ENCODE peak calls at places on chromosomes 7 and 10, in five cellular contexts. One of them, this sample, is unnamed.

GRCh38 chr7:136869006-136869961 is 832 bp downstream of the CHRM2 start:
- ATAC-seq in right lobe of liver: no peak
- ATAC-seq in body of pancreas: no peak
- ATAC-seq in natural killer cell: no peak
- ATAC-seq in psoas muscle: no peak
- ATAC-seq in this sample: peak

GRCh38 chr7:46583606-46584005 is 662.5 kb upstream of the IGFBP3 start:
- ATAC-seq in right lobe of liver: no peak
- ATAC-seq in body of pancreas: no peak
- ATAC-seq in natural killer cell: no peak
- ATAC-seq in psoas muscle: no peak
- ATAC-seq in this sample: peak

GRCh38 chr7:78134256-78134655 is 335.7 kb downstream of the PHTF2 start:
- ATAC-seq in right lobe of liver: no peak
- ATAC-seq in body of pancreas: peak
- ATAC-seq in natural killer cell: no peak
- ATAC-seq in psoas muscle: no peak
- ATAC-seq in this sample: no peak

GRCh38 chr10:70272925-70273316 is 10.9 kb downstream of the NPFFR1 start:
- ATAC-seq in right lobe of liver: no peak
- ATAC-seq in body of pancreas: peak
- ATAC-seq in natural killer cell: peak
- ATAC-seq in psoas muscle: no peak
- ATAC-seq in this sample: peak

GRCh38 chr10:79585870-79586527 is 24.7 kb upstream of the SFTPA1 start:
- ATAC-seq in right lobe of liver: no peak
- ATAC-seq in body of pancreas: no peak
- ATAC-seq in natural killer cell: no peak
- ATAC-seq in psoas muscle: no peak
- ATAC-seq in this sample: no peak

GRCh38 chr10:90920986-90921643 is at the start of gene ANKRD1:
- ATAC-seq in right lobe of liver: no peak
- ATAC-seq in body of pancreas: peak
- ATAC-seq in natural killer cell: no peak
- ATAC-seq in psoas muscle: peak
- ATAC-seq in this sample: no peak

GRCh38 chr7:95245828-95246227 is 78.5 kb downstream of the PON1 start:
- ATAC-seq in right lobe of liver: no peak
- ATAC-seq in body of pancreas: no peak
- ATAC-seq in natural killer cell: no peak
- ATAC-seq in psoas muscle: no peak
- ATAC-seq in this sample: no peak

GRCh38 chr7:12475362-12476063 is 71.8 kb upstream of the VWDE start:
- ATAC-seq in right lobe of liver: no peak
- ATAC-seq in body of pancreas: no peak
- ATAC-seq in natural killer cell: no peak
- ATAC-seq in psoas muscle: no peak
- ATAC-seq in this sample: no peak

GRCh38 chr7:42573904-42574692 is 337.1 kb upstream of the GLI3 start:
- ATAC-seq in right lobe of liver: no peak
- ATAC-seq in body of pancreas: peak
- ATAC-seq in natural killer cell: no peak
- ATAC-seq in psoas muscle: no peak
- ATAC-seq in this sample: peak

GRCh38 chr7:48053823-48054222 is 18.5 kb downstream of the C7orf57 start:
- ATAC-seq in right lobe of liver: no peak
- ATAC-seq in body of pancreas: no peak
- ATAC-seq in natural killer cell: no peak
- ATAC-seq in psoas muscle: no peak
- ATAC-seq in this sample: no peak

GRCh38 chr10:42962120-42962901 is 114.6 kb upstream of the RET start:
- ATAC-seq in right lobe of liver: no peak
- ATAC-seq in body of pancreas: peak
- ATAC-seq in natural killer cell: no peak
- ATAC-seq in psoas muscle: peak
- ATAC-seq in this sample: no peak

GRCh38 chr7:139602143-139602722 is 78.7 kb downstream of the CLEC2L start:
- ATAC-seq in right lobe of liver: peak
- ATAC-seq in body of pancreas: peak
- ATAC-seq in natural killer cell: peak
- ATAC-seq in psoas muscle: no peak
- ATAC-seq in this sample: no peak

GRCh38 chr10:47091421-47091820 is 180.2 kb downstream of the PTPN20 start:
- ATAC-seq in right lobe of liver: no peak
- ATAC-seq in body of pancreas: no peak
- ATAC-seq in natural killer cell: no peak
- ATAC-seq in psoas muscle: no peak
- ATAC-seq in this sample: no peak

GRCh38 chr7:114819629-114820362 is 102.1 kb upstream of the MDFIC start:
- ATAC-seq in right lobe of liver: no peak
- ATAC-seq in body of pancreas: no peak
- ATAC-seq in natural killer cell: no peak
- ATAC-seq in psoas muscle: peak
- ATAC-seq in this sample: peak

GRCh38 chr7:157392256-157393037 is 55.6 kb downstream of the DNAJB6 start:
- ATAC-seq in right lobe of liver: peak
- ATAC-seq in body of pancreas: no peak
- ATAC-seq in natural killer cell: peak
- ATAC-seq in psoas muscle: no peak
- ATAC-seq in this sample: no peak

GRCh38 chr7:113292105-113292504 is 173.8 kb upstream of the SMIM30 start:
- ATAC-seq in right lobe of liver: no peak
- ATAC-seq in body of pancreas: no peak
- ATAC-seq in natural killer cell: no peak
- ATAC-seq in psoas muscle: no peak
- ATAC-seq in this sample: no peak

GRCh38 chr7:156347132-156347531 is 293.4 kb upstream of the RNF32 start:
- ATAC-seq in right lobe of liver: no peak
- ATAC-seq in body of pancreas: no peak
- ATAC-seq in natural killer cell: no peak
- ATAC-seq in psoas muscle: no peak
- ATAC-seq in this sample: no peak

GRCh38 chr7:119377-120163 is 72.8 kb upstream of the FAM20C start:
- ATAC-seq in right lobe of liver: peak
- ATAC-seq in body of pancreas: no peak
- ATAC-seq in natural killer cell: peak
- ATAC-seq in psoas muscle: peak
- ATAC-seq in this sample: peak

GRCh38 chr7:34739651-34740300 is 81.8 kb downstream of the NPSR1 start:
- ATAC-seq in right lobe of liver: no peak
- ATAC-seq in body of pancreas: no peak
- ATAC-seq in natural killer cell: no peak
- ATAC-seq in psoas muscle: no peak
- ATAC-seq in this sample: no peak

GRCh38 chr10:7251696-7252465 is 159.0 kb downstream of the SFMBT2 start:
- ATAC-seq in right lobe of liver: peak
- ATAC-seq in body of pancreas: no peak
- ATAC-seq in natural killer cell: peak
- ATAC-seq in psoas muscle: no peak
- ATAC-seq in this sample: no peak

GRCh38 chr10:124175701-124176100 is 82.3 kb upstream of the CHST15 start:
- ATAC-seq in right lobe of liver: no peak
- ATAC-seq in body of pancreas: no peak
- ATAC-seq in natural killer cell: no peak
- ATAC-seq in psoas muscle: no peak
- ATAC-seq in this sample: no peak

GRCh38 chr10:46216836-46217748 is 69.7 kb upstream of the ANTXRL start:
- ATAC-seq in right lobe of liver: peak
- ATAC-seq in body of pancreas: no peak
- ATAC-seq in natural killer cell: no peak
- ATAC-seq in psoas muscle: no peak
- ATAC-seq in this sample: no peak

GRCh38 chr10:102668312-102669110 is 24.2 kb downstream of the TRIM8 start:
- ATAC-seq in right lobe of liver: no peak
- ATAC-seq in body of pancreas: no peak
- ATAC-seq in natural killer cell: no peak
- ATAC-seq in psoas muscle: no peak
- ATAC-seq in this sample: no peak

GRCh38 chr10:102669206-102670064 is 25.2 kb downstream of the TRIM8 start:
- ATAC-seq in right lobe of liver: no peak
- ATAC-seq in body of pancreas: peak
- ATAC-seq in natural killer cell: no peak
- ATAC-seq in psoas muscle: peak
- ATAC-seq in this sample: peak

GRCh38 chr10:102670871-102671434 is 26.7 kb downstream of the TRIM8 start:
- ATAC-seq in right lobe of liver: no peak
- ATAC-seq in body of pancreas: no peak
- ATAC-seq in natural killer cell: no peak
- ATAC-seq in psoas muscle: no peak
- ATAC-seq in this sample: no peak

GRCh38 chr10:102672822-102673200 is 28.5 kb downstream of the TRIM8 start:
- ATAC-seq in right lobe of liver: no peak
- ATAC-seq in body of pancreas: no peak
- ATAC-seq in natural killer cell: no peak
- ATAC-seq in psoas muscle: no peak
- ATAC-seq in this sample: no peak

GRCh38 chr10:102670065-102670400 is 25.8 kb downstream of the TRIM8 start:
- ATAC-seq in right lobe of liver: no peak
- ATAC-seq in body of pancreas: peak
- ATAC-seq in natural killer cell: no peak
- ATAC-seq in psoas muscle: no peak
- ATAC-seq in this sample: no peak
- TF ChIP-seq CTCF in right lobe of liver: no peak
- TF ChIP-seq CTCF in body of pancreas: no peak
- TF ChIP-seq CTCF in natural killer cell: peak
- TF ChIP-seq CTCF in psoas muscle: no peak
- TF ChIP-seq CTCF in this sample: no peak

GRCh38 chr7:29254663-29255062 is 60.1 kb downstream of the CHN2 start:
- ATAC-seq in right lobe of liver: peak
- ATAC-seq in body of pancreas: no peak
- ATAC-seq in natural killer cell: no peak
- ATAC-seq in psoas muscle: no peak
- ATAC-seq in this sample: no peak
- TF ChIP-seq CTCF in right lobe of liver: no peak
- TF ChIP-seq CTCF in body of pancreas: no peak
- TF ChIP-seq CTCF in natural killer cell: no peak
- TF ChIP-seq CTCF in psoas muscle: no peak
- TF ChIP-seq CTCF in this sample: no peak

DNA sequence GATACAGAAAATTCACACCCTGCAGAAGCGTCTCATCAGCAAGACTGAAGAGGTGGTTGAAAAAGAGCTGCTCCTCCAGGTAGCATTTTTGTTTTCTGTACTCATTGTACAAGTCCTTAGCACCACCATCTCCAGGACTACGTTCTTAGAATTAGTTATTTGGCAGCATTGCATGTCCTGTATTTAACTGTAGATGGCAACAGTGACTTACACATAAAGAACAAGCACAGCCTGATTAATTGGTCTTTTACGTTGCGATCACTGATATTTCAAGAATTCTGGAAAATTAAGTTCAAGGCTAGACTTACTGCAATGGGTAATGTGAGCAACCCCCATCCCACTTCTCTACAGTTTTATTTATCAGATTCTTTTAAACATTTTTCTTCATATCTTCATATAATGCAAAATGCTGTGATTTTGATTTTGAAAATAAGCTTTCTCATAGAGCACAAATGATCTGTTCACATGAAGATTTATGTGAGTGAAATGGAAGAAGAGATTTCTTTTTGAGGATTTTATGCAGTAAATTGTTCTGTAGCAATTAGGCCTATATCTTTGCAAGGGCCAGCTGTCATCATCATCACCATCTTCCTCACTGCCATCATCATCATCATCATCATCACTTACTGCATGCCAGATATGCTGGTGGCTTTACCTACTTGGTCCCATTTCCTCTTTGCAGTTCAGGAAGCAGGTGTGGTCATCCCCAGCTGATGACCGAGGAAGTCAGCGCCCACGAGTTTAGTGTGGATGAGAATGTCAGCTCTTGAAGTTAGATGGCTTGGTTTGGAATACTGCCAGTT is 53.3 kb downstream of the CFAP58 start:
- ATAC-seq in right lobe of liver: peak
- ATAC-seq in body of pancreas: no peak
- ATAC-seq in natural killer cell: peak
- ATAC-seq in psoas muscle: no peak
- ATAC-seq in this sample: no peak
- TF ChIP-seq CTCF in right lobe of liver: peak
- TF ChIP-seq CTCF in body of pancreas: peak
- TF ChIP-seq CTCF in natural killer cell: no peak
- TF ChIP-seq CTCF in psoas muscle: peak
- TF ChIP-seq CTCF in this sample: peak

GRCh38 chr7:22728416-22729029 is 1.5 kb downstream of the IL6 start:
- ATAC-seq in right lobe of liver: no peak
- ATAC-seq in body of pancreas: peak
- ATAC-seq in natural killer cell: no peak
- ATAC-seq in psoas muscle: no peak
- ATAC-seq in this sample: no peak
- TF ChIP-seq CTCF in right lobe of liver: peak
- TF ChIP-seq CTCF in body of pancreas: peak
- TF ChIP-seq CTCF in natural killer cell: no peak
- TF ChIP-seq CTCF in psoas muscle: peak
- TF ChIP-seq CTCF in this sample: peak

GRCh38 chr10:76317078-76317477 is 885.7 kb downstream of the LRMDA start:
- ATAC-seq in right lobe of liver: no peak
- ATAC-seq in body of pancreas: no peak
- ATAC-seq in natural killer cell: no peak
- ATAC-seq in psoas muscle: no peak
- ATAC-seq in this sample: no peak

GRCh38 chr10:76318171-76318570 is 886.7 kb downstream of the LRMDA start:
- ATAC-seq in right lobe of liver: no peak
- ATAC-seq in body of pancreas: no peak
- ATAC-seq in natural killer cell: no peak
- ATAC-seq in psoas muscle: no peak
- ATAC-seq in this sample: no peak

GRCh38 chr10:76311752-76312699 is 880.6 kb downstream of the LRMDA start:
- ATAC-seq in right lobe of liver: peak
- ATAC-seq in body of pancreas: peak
- ATAC-seq in natural killer cell: peak
- ATAC-seq in psoas muscle: peak
- ATAC-seq in this sample: peak

GRCh38 chr10:76316234-76316633 is 884.8 kb downstream of the LRMDA start:
- ATAC-seq in right lobe of liver: no peak
- ATAC-seq in body of pancreas: no peak
- ATAC-seq in natural killer cell: no peak
- ATAC-seq in psoas muscle: no peak
- ATAC-seq in this sample: no peak

GRCh38 chr10:76315240-76315639 is 883.8 kb downstream of the LRMDA start:
- ATAC-seq in right lobe of liver: no peak
- ATAC-seq in body of pancreas: no peak
- ATAC-seq in natural killer cell: no peak
- ATAC-seq in psoas muscle: no peak
- ATAC-seq in this sample: no peak
- TF ChIP-seq CTCF in right lobe of liver: no peak
- TF ChIP-seq CTCF in body of pancreas: no peak
- TF ChIP-seq CTCF in natural killer cell: no peak
- TF ChIP-seq CTCF in psoas muscle: no peak
- TF ChIP-seq CTCF in this sample: no peak

This sample was measured in gastroesophageal sphincter.